ENCODE peak calls at places on chromosomes 13 and 19, in four cellular contexts. X is GM12878, I is K562, P is HL-60. G is an unnamed sample.

GRCh38 chr19:18292810-18293641 is 11.6 kb upstream of the JUND start:
- DNase-seq in I (peak; percentile 94), P (peak; percentile 81), X (no peak), G (no peak)

GRCh38 chr13:44155422-44156293 is 218.0 kb upstream of the SERP2 start:
- DNase-seq in I (no peak), P (no peak), X (no peak), G (no peak)

GRCh38 chr13:46288570-46289259 is 77.0 kb downstream of the LRRC63 start:
- DNase-seq in P (peak; percentile 72), I (peak; percentile 63), X (peak; percentile 19), G (no peak)

GRCh38 chr13:75872970-75873369 is 236.8 kb downstream of the LMO7 start:
- DNase-seq in I (no peak), X (no peak), P (peak; percentile 21), G (no peak)

GRCh38 chr13:86445584-86446140 is 646.4 kb upstream of the SLITRK6 start:
- DNase-seq in X (no peak), P (no peak), I (no peak), G (no peak)

GRCh38 chr13:57933606-57934005 is 302.1 kb downstream of the PCDH17 start:
- DNase-seq in X (no peak), I (no peak), P (no peak), G (no peak)

GRCh38 chr19:43784981-43785808 is 4.4 kb upstream of the KCNN4 start:
- DNase-seq in P (peak; percentile 70), I (peak; percentile 90), X (no peak), G (no peak)

GRCh38 chr19:12789904-12790619 is 1.2 kb upstream of the JUNB start:
- DNase-seq in I (peak; percentile 97), P (peak; percentile 99), X (peak; percentile 86), G (peak; percentile 89)

GRCh38 chr13:98955336-98955735 is 22.5 kb downstream of the DOCK9 start:
- DNase-seq in X (no peak), P (no peak), I (no peak), G (no peak)

GRCh38 chr13:87698268-87698667 is 27.1 kb downstream of the SLITRK5 start:
- DNase-seq in I (no peak), X (no peak), P (no peak), G (no peak)

GRCh38 chr19:35458192-35458591 is 10.1 kb downstream of the FFAR2 start:
- DNase-seq in X (no peak), I (no peak), P (no peak), G (no peak)

GRCh38 chr13:80011448-80012212 is 329.3 kb downstream of the SPRY2 start:
- DNase-seq in P (no peak), I (no peak), X (no peak), G (no peak)
- TF ChIP-seq SPI1 in P (no peak), I (no peak), X (no peak), G (no peak)

DNA sequence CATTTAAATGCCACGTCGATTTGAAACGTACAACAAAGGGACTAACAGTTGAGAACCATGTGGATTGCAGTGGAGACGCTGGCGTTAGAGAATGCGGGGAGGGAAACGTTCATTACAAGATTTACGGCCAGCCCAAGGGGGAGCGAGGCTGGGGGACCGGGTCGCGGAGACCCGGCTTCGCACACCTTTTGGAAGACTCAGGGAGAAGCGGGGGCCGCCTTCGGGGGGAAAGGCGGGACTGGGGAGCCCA is 20.8 kb upstream of the OR10H1 start:
- DNase-seq in I (no peak), X (no peak), P (no peak), G (no peak)
- TF ChIP-seq SPI1 in I (no peak), X (no peak), P (no peak), G (no peak)

DNA sequence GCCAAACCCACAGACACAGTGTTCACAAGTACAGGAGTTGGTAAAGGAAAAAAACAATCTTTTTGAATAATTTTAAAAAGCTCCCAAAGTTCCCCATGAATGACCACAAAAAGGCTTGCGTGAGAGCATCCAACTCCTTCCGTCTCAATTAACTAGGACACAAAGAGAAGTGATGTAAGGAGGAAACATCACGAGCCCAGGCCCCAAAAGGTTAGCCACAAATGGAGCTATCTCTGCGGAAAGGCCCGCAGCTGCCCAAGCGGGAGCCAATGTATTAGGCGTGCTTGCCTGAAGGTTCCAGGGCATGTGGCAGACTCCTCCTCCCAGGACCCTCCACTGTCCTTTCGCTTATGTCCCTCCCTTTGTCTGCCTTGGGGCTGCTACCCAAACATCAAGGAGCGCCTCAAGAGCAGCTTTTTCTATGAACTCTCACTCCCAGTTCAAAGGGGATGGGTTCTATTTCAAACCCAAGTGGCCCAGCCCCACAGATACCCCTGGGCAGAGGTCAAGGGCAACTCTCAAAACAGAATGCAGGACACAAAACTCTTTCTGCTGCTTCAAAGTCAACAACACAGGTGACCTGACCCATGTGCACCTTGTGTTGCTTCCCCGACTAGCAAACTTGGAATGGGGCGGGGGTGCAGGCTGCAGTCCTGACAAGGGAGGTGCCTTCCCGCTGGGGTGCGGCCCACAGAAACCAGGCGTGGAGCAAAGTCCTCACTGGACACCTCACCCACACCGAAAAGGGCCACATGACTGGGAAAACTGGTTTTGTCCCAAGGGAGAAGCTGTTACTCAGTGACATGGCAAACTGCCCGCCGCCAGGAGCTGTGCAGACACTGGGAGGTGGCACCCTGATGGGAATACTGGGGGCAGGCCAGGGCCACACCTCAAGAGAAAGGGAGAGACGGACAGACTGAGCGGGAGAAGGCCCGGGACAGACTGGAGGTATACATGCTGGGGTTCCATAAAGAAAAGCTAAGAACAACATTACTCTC is 17.6 kb downstream of the ZC3H4 start:
- DNase-seq in I (no peak), X (no peak), P (peak; percentile 93), G (no peak)
- TF ChIP-seq SPI1 in I (no peak), X (no peak), P (no peak), G (no peak)

GRCh38 chr19:5625641-5626040 is 2.8 kb downstream of the SAFB start:
- DNase-seq in I (no peak), X (no peak), P (no peak), G (no peak)

GRCh38 chr19:5624741-5625140 is 1.9 kb downstream of the SAFB start:
- DNase-seq in X (no peak), I (no peak), P (peak; percentile 7), G (no peak)

GRCh38 chr19:5628470-5628869 is 5.6 kb downstream of the SAFB start:
- DNase-seq in X (no peak), I (no peak), P (no peak), G (no peak)

GRCh38 chr19:5628919-5629481 is 6.1 kb downstream of the SAFB start:
- DNase-seq in X (no peak), P (peak; percentile 81), I (no peak), G (no peak)

DNA sequence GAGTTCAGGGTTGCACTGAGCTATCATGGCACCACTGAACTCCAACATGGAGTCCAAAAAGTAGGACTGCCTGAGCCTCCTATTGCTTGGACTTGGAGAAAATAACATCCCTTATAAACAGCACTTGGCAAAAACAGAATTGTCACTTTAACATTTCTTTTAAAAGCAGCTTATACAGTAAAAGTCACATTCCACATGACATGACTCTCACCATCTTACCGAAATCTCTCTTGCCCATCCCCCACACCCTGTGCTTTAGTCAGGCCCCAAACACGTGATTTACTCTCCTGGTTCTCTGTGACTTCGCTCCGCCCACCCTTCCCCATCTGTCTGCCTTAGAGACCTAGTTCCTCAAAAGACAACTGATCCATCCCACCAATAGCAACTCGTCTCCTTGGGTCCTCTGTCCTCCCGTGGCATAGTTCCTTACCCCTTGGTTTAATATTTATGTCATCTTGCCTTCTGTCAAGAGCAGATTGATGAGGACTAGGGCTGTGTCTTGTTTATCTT is 4.6 kb downstream of the SAFB start:
- DNase-seq in P (peak; percentile 97), I (peak; percentile 90), X (peak; percentile 48), G (peak; percentile 35)
- TF ChIP-seq SPI1 in P (peak; percentile 58), I (peak; percentile 71), X (peak; percentile 53), G (peak; percentile 60)

GRCh38 chr13:28718186-28718537 is 608 bp downstream of the SLC46A3 start:
- DNase-seq in I (no peak), X (no peak), P (no peak), G (no peak)
- TF ChIP-seq SPI1 in I (no peak), X (no peak), P (no peak), G (no peak)

GRCh38 chr13:47858678-47859050 is 142.4 kb downstream of the SUCLA2 start:
- DNase-seq in P (no peak), X (no peak), I (no peak), G (no peak)
- TF ChIP-seq SPI1 in P (no peak), X (no peak), I (no peak), G (no peak)

GRCh38 chr13:90261343-90261742 is 1086.1 kb upstream of the MIR17HG start:
- DNase-seq in P (no peak), X (no peak), I (no peak), G (no peak)
- TF ChIP-seq SPI1 in P (no peak), X (no peak), I (no peak), G (no peak)

G was measured in GM12891.